ENCODE peak calls at places on chromosome 2, in nine cellular contexts. W is Panc1, P is K562, K is vagina, G is spleen, R is GM23338, F is suprapubic skin, Y is GM12878, J is transverse colon. H is an unnamed sample. For H3K4me1, the result is how much of the 10 kb centered on the place peaks cover.

GRCh38 chr2:185738679-185739472 is at the start of gene FSIP2:
- DNase-seq in G (peak), R (peak), Y (no peak), F (no peak), K (no peak), J (peak), W (no peak), P (peak), H (peak)

GRCh38 chr2:217743980-217744761 is 258.6 kb downstream of the TNS1 start:
- DNase-seq in G (no peak), F (no peak), P (no peak), K (peak), W (no peak), R (no peak), Y (no peak), J (no peak), H (no peak)

GRCh38 chr2:128493880-128494279 is 175.2 kb upstream of the HS6ST1 start:
- DNase-seq in P (no peak), K (peak), Y (no peak), R (no peak), G (no peak), F (peak), W (no peak), J (no peak), H (peak)

GRCh38 chr2:74383254-74383653 is 3.1 kb upstream of the DCTN1 start:
- DNase-seq in G (no peak), P (no peak), J (no peak), F (no peak), R (no peak), Y (no peak), K (no peak), W (no peak), H (no peak)

GRCh38 chr2:134501476-134502089 is 217.2 kb downstream of the TMEM163 start:
- DNase-seq in F (no peak), G (no peak), Y (no peak), W (no peak), P (no peak), J (no peak), K (no peak), R (no peak), H (no peak)

GRCh38 chr2:154924531-154924930 is 226.0 kb downstream of the KCNJ3 start:
- DNase-seq in K (no peak), P (no peak), W (no peak), G (peak), R (no peak), Y (no peak), J (no peak), F (no peak), H (no peak)

GRCh38 chr2:69933839-69934613 is 19.1 kb downstream of the MXD1 start:
- DNase-seq in K (no peak), G (no peak), Y (no peak), J (no peak), W (no peak), R (no peak), P (peak), F (no peak), H (no peak)

GRCh38 chr2:128446866-128447537 is 128.3 kb upstream of the HS6ST1 start:
- DNase-seq in W (no peak), R (no peak), Y (no peak), J (no peak), P (no peak), K (peak), F (peak), G (peak), H (peak)

GRCh38 chr2:4903676-4904348 is 788.4 kb upstream of the SOX11 start:
- DNase-seq in G (no peak), W (no peak), P (no peak), K (no peak), Y (no peak), R (no peak), J (no peak), F (no peak), H (no peak)

GRCh38 chr2:188776634-188777033 is 197.5 kb upstream of the COL3A1 start:
- DNase-seq in P (no peak), Y (no peak), G (no peak), K (no peak), F (no peak), R (no peak), J (no peak), W (no peak), H (no peak)

GRCh38 chr2:58204195-58204959 is 36.7 kb downstream of the FANCL start:
- DNase-seq in P (no peak), G (no peak), W (peak), J (no peak), K (no peak), F (no peak), Y (no peak), R (no peak), H (no peak)
- H3K4me1 ChIP-seq in P (under half), G (under half), W (under half), J (under half), K (under half), F (under half), Y (under half), R (under half), H (under half)

DNA sequence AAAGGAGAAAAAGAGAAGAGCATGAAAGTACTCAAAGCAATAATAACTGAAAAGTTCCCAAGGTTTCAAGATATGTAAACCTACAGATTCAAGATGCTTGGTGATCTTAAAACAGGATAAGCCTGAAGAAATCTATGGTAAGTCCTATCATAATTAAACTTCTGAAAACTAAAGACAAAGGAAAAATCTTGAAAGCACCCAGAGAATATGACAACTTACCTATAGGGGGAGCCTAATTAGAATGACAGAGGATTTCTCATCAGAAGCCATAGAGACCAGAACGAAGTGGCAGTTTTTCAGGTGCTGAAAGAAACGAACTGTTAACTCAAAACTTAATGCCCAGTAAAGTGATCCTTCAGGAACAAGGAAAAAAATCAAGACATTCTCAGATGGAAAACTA is 59.7 kb downstream of the XDH start:
- DNase-seq in G (no peak), F (no peak), R (peak), K (no peak), W (no peak), Y (no peak), P (no peak), J (no peak), H (no peak)
- TF ChIP-seq POLR2AphosphoS5 in G (no peak), F (no peak), R (no peak), K (no peak), W (no peak), Y (no peak), P (no peak), J (no peak), H (no peak)

GRCh38 chr2:186940463-186940862 is 91.5 kb upstream of the ZSWIM2 start:
- DNase-seq in F (no peak), K (no peak), J (no peak), P (no peak), Y (no peak), W (no peak), G (no peak), R (no peak), H (no peak)
- H3K27ac ChIP-seq in F (no peak), K (no peak), J (no peak), P (no peak), Y (no peak), W (no peak), G (no peak), R (no peak), H (no peak)

GRCh38 chr2:47035615-47036488 is 119.3 kb downstream of the STPG4 start:
- DNase-seq in G (no peak), F (no peak), P (no peak), K (no peak), R (no peak), Y (no peak), J (no peak), W (no peak), H (no peak)

GRCh38 chr2:47033102-47033880 is 117.7 kb upstream of the MCFD2 start:
- DNase-seq in R (no peak), P (no peak), F (peak), Y (no peak), W (no peak), J (no peak), K (no peak), G (no peak), H (no peak)

GRCh38 chr2:47032773-47033101 is 117.1 kb upstream of the MCFD2 start:
- DNase-seq in G (no peak), R (no peak), P (no peak), K (no peak), F (no peak), Y (no peak), W (no peak), J (no peak), H (no peak)

GRCh38 chr2:47036489-47036769 is 118.7 kb downstream of the STPG4 start:
- DNase-seq in W (no peak), K (no peak), J (no peak), R (no peak), Y (no peak), F (no peak), P (no peak), G (no peak), H (no peak)

GRCh38 chr2:47034973-47035609 is 119.5 kb upstream of the MCFD2 start:
- DNase-seq in F (no peak), J (peak), Y (peak), W (no peak), K (no peak), P (no peak), G (peak), R (peak), H (no peak)
- H3K4me1 ChIP-seq in F (half or more), J (under half), Y (under half), W (half or more), K (half or more), P (under half), G (half or more), R (under half), H (half or more)

H was measured in stomach.